ENCODE peak calls at places on chromosomes 6 and 20, in six cellular contexts. U is BE2C, J is psoas muscle, Q is right lobe of liver, G is fibroblast of lung, B is adrenal gland. A is an unnamed sample.
A peak's percentile ranks its signal among the peaks of the same experiment; 100 is the strongest.

GRCh38 chr6:105372862-105373182 is 30.1 kb downstream of the PREP start:
- DNase-seq in Q (no peak), U (no peak), G (no peak), B (no peak), J (no peak), A (no peak)

GRCh38 chr6:52087498-52087999 is at the start of gene PKHD1:
- DNase-seq in Q (peak; percentile 59), B (no peak), U (no peak), J (no peak), G (no peak), A (no peak)

GRCh38 chr6:115602471-115602870 is 458.2 kb downstream of the FRK start:
- DNase-seq in G (no peak), J (no peak), U (no peak), B (no peak), Q (no peak), A (no peak)

GRCh38 chr20:46688151-46689081 is 828 bp downstream of the TP53RK start:
- DNase-seq in U (no peak), B (no peak), G (peak; percentile 64), Q (no peak), J (no peak), A (no peak)

GRCh38 chr6:124658053-124658452 is 304.2 kb upstream of the RNF217 start:
- DNase-seq in Q (no peak), G (no peak), J (no peak), U (no peak), B (no peak), A (no peak)

GRCh38 chr6:125444234-125444949 is 142.6 kb upstream of the HDDC2 start:
- DNase-seq in U (peak; percentile 27), Q (peak; percentile 50), B (peak; percentile 48), J (peak; percentile 25), G (peak; percentile 2), A (peak; percentile 36)

GRCh38 chr6:82364087-82365010 is 732 bp downstream of the TPBG start:
- DNase-seq in B (no peak), G (peak; percentile 64), U (peak; percentile 56), J (peak; percentile 60), Q (no peak), A (peak; percentile 64)

GRCh38 chr6:140546640-140547039 is 1172.2 kb upstream of the CITED2 start:
- DNase-seq in J (no peak), B (no peak), U (no peak), G (peak; percentile 65), Q (no peak), A (no peak)

GRCh38 chr6:158500016-158500735 is 59.7 kb upstream of the TMEM181 start:
- DNase-seq in Q (no peak), J (no peak), B (no peak), U (no peak), G (peak; percentile 49), A (no peak)

GRCh38 chr6:47414517-47415167 is 62.9 kb upstream of the CD2AP start:
- DNase-seq in U (no peak), G (peak; percentile 61), B (no peak), J (no peak), Q (peak; percentile 48), A (no peak)

GRCh38 chr6:164063346-164063745 is 648.8 kb downstream of the QKI start:
- DNase-seq in U (no peak), J (no peak), B (peak; percentile 27), Q (no peak), G (no peak), A (no peak)

GRCh38 chr6:46932526-46932925 is 10.8 kb upstream of the ADGRF5 start:
- DNase-seq in G (no peak), B (no peak), U (no peak), Q (no peak), J (no peak), A (no peak)

GRCh38 chr20:17537959-17538358 is 6.8 kb upstream of the BFSP1 start:
- DNase-seq in B (no peak), G (no peak), J (no peak), U (no peak), Q (no peak), A (no peak)
- H3K4me3 ChIP-seq in B (no peak overlapping the region), G (no peak overlapping the region), J (no peak overlapping the region), U (no peak overlapping the region), Q (no peak overlapping the region), A (no peak overlapping the region)

GRCh38 chr6:21747441-21747840 is 153.9 kb downstream of the SOX4 start:
- DNase-seq in J (no peak), Q (no peak), U (no peak), B (no peak), G (no peak), A (no peak)
- TF ChIP-seq CTCF in J (no peak), Q (no peak), U (no peak), B (no peak), G (no peak), A (no peak)

GRCh38 chr20:3902446-3902845 is 13.3 kb downstream of the PANK2 start:
- DNase-seq in G (no peak), J (no peak), Q (no peak), U (no peak), B (no peak), A (no peak)

GRCh38 chr20:3904857-3905256 is 15.7 kb downstream of the PANK2 start:
- DNase-seq in G (no peak), B (no peak), U (no peak), Q (no peak), J (no peak), A (no peak)

GRCh38 chr20:3901028-3901746 is 12.0 kb downstream of the PANK2 start:
- DNase-seq in J (no peak), U (no peak), G (peak; percentile 54), B (no peak), Q (no peak), A (no peak)

GRCh38 chr20:3902041-3902440 is 12.9 kb downstream of the PANK2 start:
- DNase-seq in B (no peak), Q (no peak), U (no peak), G (no peak), J (no peak), A (no peak)

DNA sequence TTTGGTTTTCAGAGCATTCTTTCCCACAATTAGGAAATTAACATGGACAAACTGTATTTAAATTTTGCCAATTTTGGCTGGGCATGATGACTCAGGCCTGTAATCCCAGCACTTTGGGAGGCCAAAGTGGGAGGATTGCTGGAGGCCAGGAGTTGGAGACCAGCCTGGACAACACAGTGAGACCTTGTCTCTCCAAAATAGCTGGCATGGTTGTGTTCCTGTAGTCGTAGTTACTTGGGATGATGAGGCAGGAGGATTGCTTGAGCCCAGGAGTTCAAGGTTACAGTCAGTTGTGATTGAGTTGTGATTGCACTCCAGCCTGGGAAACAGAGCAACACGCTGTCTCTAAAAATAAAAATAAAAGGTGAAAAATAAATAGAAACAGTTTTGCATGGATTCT is 15.0 kb downstream of the PANK2 start:
- DNase-seq in U (no peak), B (no peak), J (no peak), G (no peak), Q (no peak), A (no peak)
- H3K4me1 ChIP-seq in U (no peaks in the 10 kb centered on the region), B (peaks cover 42% of the 10 kb centered on the region), J (peaks cover 12% of the 10 kb centered on the region), G (peaks cover 6% of the 10 kb centered on the region), Q (peaks cover 17% of the 10 kb centered on the region), A (no peaks in the 10 kb centered on the region)

GRCh38 chr6:167153523-167153959 is 4.2 kb downstream of the GPR31 start:
- DNase-seq in G (no peak), Q (no peak), J (no peak), B (peak; percentile 26), U (no peak), A (no peak)
- H3K4me3 ChIP-seq in G (no peak overlapping the region), Q (no peak overlapping the region), J (peak overlapping the region; percentile 24), B (no peak overlapping the region), U (no peak overlapping the region), A (no peak overlapping the region)

DNA sequence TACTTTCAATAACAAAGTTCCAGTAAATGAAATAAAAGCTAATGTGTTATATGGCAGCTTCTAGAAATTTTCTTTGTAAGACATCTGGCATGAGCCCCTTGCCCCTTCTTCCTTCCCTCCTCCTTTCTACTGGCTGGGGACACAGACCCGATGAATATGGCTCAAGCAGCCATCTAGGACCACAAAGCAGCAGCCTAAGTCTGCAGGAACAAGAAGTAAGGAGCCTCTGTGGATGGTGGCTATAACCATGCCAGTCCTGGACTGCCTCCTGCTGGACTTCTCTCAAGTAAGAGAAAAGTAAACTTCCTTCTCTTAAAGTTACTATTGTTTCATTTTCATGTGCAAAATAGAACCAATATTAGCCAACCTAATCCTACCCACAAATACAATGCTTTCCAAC is 114.9 kb upstream of the DST start:
- DNase-seq in G (peak; percentile 84), Q (peak; percentile 56), U (no peak), J (no peak), B (peak; percentile 43), A (no peak)
- TF ChIP-seq CTCF in G (peak; percentile 67), Q (peak; percentile 56), U (peak; percentile 53), J (peak; percentile 19), B (peak; percentile 35), A (no peak)

GRCh38 chr6:139148557-139149220 is 13.8 kb downstream of the HECA start:
- DNase-seq in J (no peak), B (no peak), U (no peak), Q (no peak), G (peak; percentile 69), A (no peak)
- H3K4me1 ChIP-seq in J (peaks cover 88% of the 10 kb centered on the region), B (no peaks in the 10 kb centered on the region), U (no peaks in the 10 kb centered on the region), Q (peaks cover 22% of the 10 kb centered on the region), G (peaks cover 6% of the 10 kb centered on the region), A (peaks cover 9% of the 10 kb centered on the region)

GRCh38 chr20:60728705-60729104 is 523.4 kb upstream of the CDH4 start:
- DNase-seq in B (no peak), G (no peak), Q (no peak), U (no peak), J (no peak), A (no peak)
- H3K4me3 ChIP-seq in B (no peak overlapping the region), G (no peak overlapping the region), Q (no peak overlapping the region), U (no peak overlapping the region), J (no peak overlapping the region), A (no peak overlapping the region)

DNA sequence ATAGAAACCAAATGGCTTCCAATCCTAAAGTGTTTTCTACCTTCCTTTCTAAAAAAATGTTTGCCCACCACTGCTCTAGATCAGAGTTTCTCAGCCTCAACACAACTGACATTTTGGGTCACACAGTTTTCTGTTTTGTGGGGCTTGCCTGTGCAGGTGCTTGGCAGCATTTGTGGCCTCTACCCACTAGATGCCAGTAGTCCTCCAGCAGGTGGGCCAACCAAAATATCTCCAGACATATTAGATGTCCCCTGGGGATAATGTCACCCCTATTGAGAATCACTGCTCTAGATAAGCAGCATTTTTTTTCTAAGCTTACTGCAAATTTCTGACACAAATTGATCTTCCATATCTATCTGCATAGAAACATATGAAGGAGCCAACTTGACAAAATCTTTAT is 26.3 kb upstream of the EPM2A start:
- DNase-seq in B (no peak), J (no peak), U (no peak), Q (no peak), G (no peak), A (no peak)
- TF ChIP-seq CTCF in B (no peak), J (peak; percentile 20), U (no peak), Q (no peak), G (no peak), A (no peak)

A was measured in uterus.